ENCODE peak calls at places on chromosomes 2 and 18, in ten cellular contexts. L, P, H, E, U, A, S, Y, V and K are unnamed samples.

GRCh38 chr2:100812141-100812540 is 7.8 kb upstream of the NPAS2 start:
- DNase-seq in U (no peak), E (no peak), P (no peak), S (no peak), V (no peak), A (no peak), H (no peak), L (no peak), Y (no peak), K (no peak)

GRCh38 chr2:74020717-74021406 is 36.2 kb downstream of the TET3 start:
- DNase-seq in P (no peak), H (no peak), L (no peak), V (no peak), Y (no peak), A (no peak), E (no peak), S (no peak), U (no peak), K (no peak)

GRCh38 chr2:120381661-120382060 is 35.7 kb downstream of the INHBB start:
- DNase-seq in E (no peak), A (no peak), V (no peak), H (no peak), Y (no peak), P (no peak), U (no peak), S (peak), L (no peak), K (no peak)

GRCh38 chr18:33839452-33840225 is 261.6 kb downstream of the ASXL3 start:
- DNase-seq in P (no peak), V (no peak), S (peak), L (no peak), H (no peak), E (peak), U (peak), A (no peak), Y (peak), K (peak)

GRCh38 chr2:229627728-229628127 is 86.6 kb downstream of the DNER start:
- DNase-seq in L (no peak), S (no peak), V (no peak), A (no peak), H (no peak), P (no peak), E (no peak), Y (no peak), U (no peak), K (peak)

GRCh38 chr2:168686485-168687191 is 115.8 kb upstream of the NOSTRIN start:
- DNase-seq in L (no peak), U (no peak), H (no peak), A (no peak), V (no peak), E (no peak), Y (no peak), S (no peak), P (no peak), K (no peak)

GRCh38 chr2:207879536-207879935 is 109.8 kb upstream of the FZD5 start:
- DNase-seq in Y (no peak), H (no peak), S (no peak), V (no peak), P (no peak), L (no peak), A (no peak), U (no peak), E (no peak), K (no peak)

GRCh38 chr18:67875936-67876335 is 359.4 kb upstream of the DSEL start:
- DNase-seq in L (no peak), Y (no peak), E (no peak), H (no peak), U (no peak), P (no peak), A (no peak), S (no peak), V (no peak), K (no peak)

GRCh38 chr2:227366861-227367800 is 12.0 kb downstream of the TM4SF20 start:
- DNase-seq in L (no peak), Y (no peak), H (no peak), U (no peak), V (no peak), S (no peak), A (no peak), E (no peak), P (no peak), K (no peak)

GRCh38 chr2:74835831-74836674 is 2.1 kb downstream of the HK2 start:
- DNase-seq in A (no peak), Y (no peak), P (no peak), S (peak), L (no peak), E (peak), U (peak), H (no peak), V (peak), K (no peak)

GRCh38 chr2:202818321-202818720 is 53.2 kb downstream of the ICA1L start:
- DNase-seq in A (no peak), V (no peak), S (no peak), Y (no peak), H (no peak), E (no peak), L (no peak), P (no peak), U (no peak), K (no peak)

GRCh38 chr18:2919600-2919999 is 72.8 kb downstream of the EMILIN2 start:
- DNase-seq in H (no peak), A (no peak), L (no peak), V (no peak), U (peak), Y (no peak), P (no peak), S (no peak), E (no peak), K (no peak)

GRCh38 chr2:241215421-241215820 is 26.9 kb downstream of the ANO7 start:
- DNase-seq in A (no peak), E (no peak), Y (no peak), S (no peak), H (no peak), U (no peak), P (no peak), L (no peak), V (no peak), K (no peak)

GRCh38 chr18:31943895-31944816 is 1.2 kb upstream of the TRAPPC8 start:
- DNase-seq in A (no peak), V (no peak), E (no peak), H (no peak), Y (no peak), L (no peak), S (no peak), U (no peak), P (no peak), K (no peak)

GRCh38 chr2:128600606-128601297 is 282.1 kb upstream of the HS6ST1 start:
- DNase-seq in A (no peak), U (no peak), Y (no peak), P (peak), S (no peak), L (no peak), H (no peak), V (no peak), E (peak), K (no peak)

GRCh38 chr2:173048901-173049661 is 26.6 kb upstream of the MAP3K20 start:
- DNase-seq in U (no peak), E (no peak), H (no peak), S (no peak), P (peak), V (peak), L (no peak), Y (no peak), A (no peak), K (peak)

GRCh38 chr2:105464325-105464724 is 65.5 kb upstream of the FHL2 start:
- DNase-seq in E (no peak), H (no peak), Y (no peak), P (no peak), S (no peak), A (no peak), L (no peak), U (no peak), V (no peak), K (no peak)

GRCh38 chr18:9365406-9365805 is 30.8 kb downstream of the TWSG1 start:
- DNase-seq in V (no peak), P (no peak), E (no peak), A (no peak), H (no peak), L (no peak), Y (no peak), S (no peak), U (no peak), K (no peak)

GRCh38 chr2:10384089-10384734 is 63.9 kb downstream of the ODC1 start:
- DNase-seq in E (no peak), H (no peak), U (peak), P (no peak), S (no peak), Y (no peak), V (no peak), A (no peak), L (no peak), K (no peak)

GRCh38 chr18:23871410-23871809 is 143.1 kb upstream of the TTC39C start:
- DNase-seq in H (no peak), V (no peak), U (peak), Y (no peak), P (no peak), L (peak), S (no peak), A (peak), E (no peak), K (no peak)

GRCh38 chr2:172179045-172179742 is 76.5 kb upstream of the DLX2 start:
- DNase-seq in L (no peak), S (no peak), P (no peak), E (no peak), U (no peak), Y (no peak), H (no peak), V (no peak), A (no peak), K (no peak)

GRCh38 chr18:60372598-60372997 is at the start of gene MC4R:
- DNase-seq in P (no peak), L (no peak), U (peak), E (peak), A (no peak), Y (peak), H (peak), V (no peak), S (peak), K (peak)

GRCh38 chr2:139031722-139032121 is 251.5 kb upstream of the NXPH2 start:
- DNase-seq in V (no peak), S (no peak), P (no peak), Y (no peak), A (peak), H (no peak), L (no peak), U (peak), E (peak), K (no peak)

GRCh38 chr2:80020061-80020460 is 284.5 kb downstream of the LRRTM1 start:
- DNase-seq in L (no peak), H (peak), E (no peak), U (no peak), P (no peak), S (no peak), A (no peak), V (no peak), Y (no peak), K (no peak)

GRCh38 chr2:71458413-71459083 is 5.2 kb downstream of the DYSF start:
- DNase-seq in Y (no peak), V (no peak), A (no peak), H (no peak), E (no peak), S (no peak), U (no peak), L (no peak), P (peak), K (no peak)

GRCh38 chr2:25009954-25010353 is 31.9 kb upstream of the EFR3B start:
- DNase-seq in A (no peak), L (no peak), E (no peak), V (no peak), P (no peak), S (no peak), H (no peak), Y (no peak), U (no peak), K (no peak)

GRCh38 chr2:24365051-24365450 is 4.7 kb upstream of the ITSN2 start:
- DNase-seq in E (no peak), U (peak), S (peak), L (no peak), Y (peak), H (no peak), A (no peak), V (no peak), P (peak), K (no peak)

GRCh38 chr2:201129044-201129505 is 13.1 kb downstream of the CFLAR start:
- DNase-seq in U (no peak), A (no peak), Y (no peak), S (no peak), H (no peak), L (no peak), V (no peak), P (no peak), E (no peak), K (no peak)

GRCh38 chr18:7490104-7490503 is 77.0 kb upstream of the PTPRM start:
- DNase-seq in Y (no peak), H (no peak), U (no peak), S (no peak), E (no peak), A (no peak), P (no peak), L (no peak), V (no peak), K (no peak)

GRCh38 chr2:236775521-236775920 is 205.9 kb downstream of the ACKR3 start:
- DNase-seq in H (no peak), A (no peak), U (no peak), P (no peak), V (no peak), E (no peak), S (no peak), L (no peak), Y (no peak), K (no peak)

GRCh38 chr2:156434461-156435291 is 1.5 kb upstream of the GPD2 start:
- DNase-seq in A (no peak), P (no peak), L (no peak), V (no peak), S (no peak), E (no peak), H (no peak), U (no peak), Y (no peak), K (no peak)

GRCh38 chr2:74583504-74583903 is 29.0 kb downstream of the DOK1 start:
- DNase-seq in H (no peak), A (no peak), S (no peak), P (no peak), V (no peak), L (no peak), E (no peak), U (no peak), Y (no peak), K (no peak)

GRCh38 chr2:129907256-129907973 is 72.1 kb upstream of the RAB6C start:
- DNase-seq in E (no peak), L (no peak), U (no peak), H (no peak), V (no peak), A (no peak), Y (no peak), S (no peak), P (peak), K (no peak)

GRCh38 chr2:221461911-221462310 is 110.2 kb downstream of the EPHA4 start:
- DNase-seq in H (no peak), E (no peak), U (no peak), Y (no peak), V (no peak), L (no peak), S (no peak), A (no peak), P (no peak), K (no peak)

GRCh38 chr18:8794133-8794986 is 89.0 kb downstream of the MTCL1 start:
- DNase-seq in A (no peak), V (no peak), Y (no peak), L (no peak), E (no peak), S (no peak), H (no peak), U (no peak), P (no peak), K (no peak)

GRCh38 chr2:221562226-221562625 is 9.9 kb downstream of the EPHA4 start:
- DNase-seq in L (no peak), E (no peak), P (no peak), S (no peak), A (no peak), V (no peak), U (no peak), H (no peak), Y (no peak), K (no peak)

GRCh38 chr2:85648619-85649018 is 19.4 kb downstream of the SFTPB start:
- DNase-seq in Y (no peak), S (no peak), U (peak), L (no peak), V (no peak), H (no peak), P (no peak), E (no peak), A (no peak), K (no peak)

GRCh38 chr2:196431957-196432356 is 207.6 kb upstream of the CCDC150 start:
- DNase-seq in S (no peak), H (no peak), V (no peak), Y (no peak), L (no peak), P (no peak), A (no peak), E (no peak), U (peak), K (no peak)

GRCh38 chr2:205187731-205188130 is 494.6 kb upstream of the NRP2 start:
- DNase-seq in P (no peak), E (no peak), H (no peak), S (no peak), V (no peak), A (no peak), U (no peak), L (no peak), Y (no peak), K (no peak)